ENCODE peak calls at places on chromosomes 13 and 19, in ten cellular contexts. One of them, this sample, is unnamed.

GRCh38 chr19:23716792-23717191 is 29.8 kb upstream of the ZNF675 start:
- DNase-seq in SK-N-SH: peak
- DNase-seq in NCI-H1694: no peak
- DNase-seq in NCI-H1105: no peak
- DNase-seq in fibroblast of pulmonary artery: no peak
- DNase-seq in left lung: no peak
- DNase-seq in WTC11: no peak
- DNase-seq in T-helper 2 cell: no peak
- DNase-seq in fibroblast of the conjunctiva: no peak
- DNase-seq in NCI-H1436: no peak
- DNase-seq in this sample: no peak

GRCh38 chr19:53463263-53463662 is 4.3 kb upstream of the ZNF813 start:
- DNase-seq in T-helper 2 cell: no peak
- DNase-seq in SK-N-SH: peak
- DNase-seq in fibroblast of pulmonary artery: no peak
- DNase-seq in fibroblast of the conjunctiva: no peak
- DNase-seq in left lung: no peak
- DNase-seq in NCI-H1105: no peak
- DNase-seq in NCI-H1694: no peak
- DNase-seq in NCI-H1436: no peak
- DNase-seq in WTC11: peak
- DNase-seq in this sample: peak

GRCh38 chr19:4034048-4035017 is 26.8 kb downstream of the PIAS4 start:
- DNase-seq in NCI-H1436: no peak
- DNase-seq in T-helper 2 cell: no peak
- DNase-seq in NCI-H1694: no peak
- DNase-seq in SK-N-SH: no peak
- DNase-seq in WTC11: no peak
- DNase-seq in NCI-H1105: no peak
- DNase-seq in fibroblast of the conjunctiva: no peak
- DNase-seq in fibroblast of pulmonary artery: no peak
- DNase-seq in left lung: peak
- DNase-seq in this sample: no peak

GRCh38 chr13:51844862-51845573 is at the start of gene TMEM272:
- DNase-seq in WTC11: peak
- DNase-seq in NCI-H1436: no peak
- DNase-seq in fibroblast of the conjunctiva: no peak
- DNase-seq in fibroblast of pulmonary artery: peak
- DNase-seq in SK-N-SH: peak
- DNase-seq in left lung: peak
- DNase-seq in NCI-H1694: peak
- DNase-seq in T-helper 2 cell: no peak
- DNase-seq in NCI-H1105: no peak
- DNase-seq in this sample: peak

GRCh38 chr19:43699506-43700367 is 16.1 kb upstream of the IRGC start:
- DNase-seq in NCI-H1694: no peak
- DNase-seq in SK-N-SH: peak
- DNase-seq in T-helper 2 cell: no peak
- DNase-seq in left lung: peak
- DNase-seq in NCI-H1105: no peak
- DNase-seq in fibroblast of pulmonary artery: peak
- DNase-seq in WTC11: peak
- DNase-seq in NCI-H1436: no peak
- DNase-seq in fibroblast of the conjunctiva: no peak
- DNase-seq in this sample: peak

GRCh38 chr19:15396436-15396835 is 16.8 kb upstream of the AKAP8 start:
- DNase-seq in NCI-H1105: no peak
- DNase-seq in T-helper 2 cell: no peak
- DNase-seq in fibroblast of pulmonary artery: no peak
- DNase-seq in NCI-H1436: no peak
- DNase-seq in fibroblast of the conjunctiva: no peak
- DNase-seq in NCI-H1694: no peak
- DNase-seq in left lung: no peak
- DNase-seq in SK-N-SH: no peak
- DNase-seq in WTC11: no peak
- DNase-seq in this sample: no peak

GRCh38 chr13:110476220-110476617 is 85.3 kb downstream of the RAB20 start:
- DNase-seq in fibroblast of pulmonary artery: no peak
- DNase-seq in NCI-H1694: no peak
- DNase-seq in T-helper 2 cell: no peak
- DNase-seq in fibroblast of the conjunctiva: no peak
- DNase-seq in left lung: no peak
- DNase-seq in NCI-H1105: no peak
- DNase-seq in WTC11: no peak
- DNase-seq in NCI-H1436: no peak
- DNase-seq in SK-N-SH: no peak
- DNase-seq in this sample: no peak

GRCh38 chr19:27776020-27776419 is 1436.9 kb downstream of the UQCRFS1 start:
- DNase-seq in NCI-H1105: no peak
- DNase-seq in NCI-H1694: peak
- DNase-seq in T-helper 2 cell: no peak
- DNase-seq in WTC11: no peak
- DNase-seq in SK-N-SH: no peak
- DNase-seq in fibroblast of pulmonary artery: peak
- DNase-seq in left lung: no peak
- DNase-seq in fibroblast of the conjunctiva: peak
- DNase-seq in NCI-H1436: no peak
- DNase-seq in this sample: peak

GRCh38 chr13:102707465-102707864 is 12.6 kb upstream of the METTL21C start:
- DNase-seq in NCI-H1105: peak
- DNase-seq in NCI-H1694: peak
- DNase-seq in T-helper 2 cell: no peak
- DNase-seq in WTC11: no peak
- DNase-seq in fibroblast of the conjunctiva: peak
- DNase-seq in left lung: no peak
- DNase-seq in fibroblast of pulmonary artery: peak
- DNase-seq in SK-N-SH: peak
- DNase-seq in NCI-H1436: no peak
- DNase-seq in this sample: no peak

GRCh38 chr13:26025196-26025595 is 26.6 kb downstream of the SHISA2 start:
- DNase-seq in NCI-H1105: no peak
- DNase-seq in fibroblast of pulmonary artery: no peak
- DNase-seq in T-helper 2 cell: no peak
- DNase-seq in NCI-H1436: no peak
- DNase-seq in fibroblast of the conjunctiva: no peak
- DNase-seq in SK-N-SH: no peak
- DNase-seq in left lung: no peak
- DNase-seq in NCI-H1694: peak
- DNase-seq in WTC11: peak
- DNase-seq in this sample: no peak

GRCh38 chr13:67650471-67650870 is 420.3 kb upstream of the PCDH9 start:
- DNase-seq in left lung: no peak
- DNase-seq in WTC11: no peak
- DNase-seq in NCI-H1436: no peak
- DNase-seq in SK-N-SH: no peak
- DNase-seq in fibroblast of the conjunctiva: no peak
- DNase-seq in NCI-H1694: no peak
- DNase-seq in fibroblast of pulmonary artery: no peak
- DNase-seq in NCI-H1105: no peak
- DNase-seq in T-helper 2 cell: no peak
- DNase-seq in this sample: no peak

GRCh38 chr19:33687761-33688656 is 66.3 kb downstream of the CHST8 start:
- DNase-seq in SK-N-SH: peak
- DNase-seq in NCI-H1436: no peak
- DNase-seq in left lung: no peak
- DNase-seq in WTC11: no peak
- DNase-seq in NCI-H1694: no peak
- DNase-seq in T-helper 2 cell: no peak
- DNase-seq in fibroblast of pulmonary artery: no peak
- DNase-seq in fibroblast of the conjunctiva: no peak
- DNase-seq in NCI-H1105: no peak
- DNase-seq in this sample: no peak

GRCh38 chr13:49208619-49209018 is 11.5 kb upstream of the MLNR start:
- DNase-seq in fibroblast of pulmonary artery: no peak
- DNase-seq in fibroblast of the conjunctiva: no peak
- DNase-seq in NCI-H1694: no peak
- DNase-seq in WTC11: no peak
- DNase-seq in SK-N-SH: no peak
- DNase-seq in left lung: no peak
- DNase-seq in NCI-H1436: no peak
- DNase-seq in NCI-H1105: no peak
- DNase-seq in T-helper 2 cell: no peak
- DNase-seq in this sample: no peak

GRCh38 chr13:109647046-109647445 is 139.3 kb downstream of the IRS2 start:
- DNase-seq in left lung: no peak
- DNase-seq in NCI-H1436: no peak
- DNase-seq in T-helper 2 cell: no peak
- DNase-seq in fibroblast of the conjunctiva: no peak
- DNase-seq in NCI-H1105: no peak
- DNase-seq in SK-N-SH: no peak
- DNase-seq in fibroblast of pulmonary artery: peak
- DNase-seq in NCI-H1694: no peak
- DNase-seq in WTC11: no peak
- DNase-seq in this sample: no peak

GRCh38 chr13:37225414-37226047 is 120.1 kb upstream of the CSNK1A1L start:
- DNase-seq in SK-N-SH: no peak
- DNase-seq in NCI-H1436: no peak
- DNase-seq in left lung: no peak
- DNase-seq in T-helper 2 cell: no peak
- DNase-seq in fibroblast of pulmonary artery: peak
- DNase-seq in WTC11: no peak
- DNase-seq in NCI-H1105: no peak
- DNase-seq in fibroblast of the conjunctiva: peak
- DNase-seq in NCI-H1694: no peak
- DNase-seq in this sample: no peak

GRCh38 chr13:32302461-32302860 is 12.7 kb downstream of the ZAR1L start:
- DNase-seq in NCI-H1436: no peak
- DNase-seq in NCI-H1105: no peak
- DNase-seq in fibroblast of pulmonary artery: no peak
- DNase-seq in WTC11: no peak
- DNase-seq in SK-N-SH: no peak
- DNase-seq in left lung: no peak
- DNase-seq in NCI-H1694: no peak
- DNase-seq in T-helper 2 cell: no peak
- DNase-seq in fibroblast of the conjunctiva: no peak
- DNase-seq in this sample: no peak

GRCh38 chr13:37747071-37747612 is 122.4 kb downstream of the TRPC4 start:
- DNase-seq in fibroblast of the conjunctiva: peak
- DNase-seq in fibroblast of pulmonary artery: peak
- DNase-seq in T-helper 2 cell: no peak
- DNase-seq in NCI-H1436: peak
- DNase-seq in SK-N-SH: no peak
- DNase-seq in left lung: no peak
- DNase-seq in NCI-H1105: peak
- DNase-seq in WTC11: no peak
- DNase-seq in NCI-H1694: no peak
- DNase-seq in this sample: no peak

GRCh38 chr19:1244693-1245451 is 3.3 kb downstream of the ATP5F1D start:
- DNase-seq in fibroblast of the conjunctiva: no peak
- DNase-seq in NCI-H1694: no peak
- DNase-seq in SK-N-SH: no peak
- DNase-seq in NCI-H1436: no peak
- DNase-seq in T-helper 2 cell: no peak
- DNase-seq in left lung: peak
- DNase-seq in WTC11: no peak
- DNase-seq in NCI-H1105: no peak
- DNase-seq in fibroblast of pulmonary artery: no peak
- DNase-seq in this sample: no peak

GRCh38 chr19:41233748-41234240 is 14.8 kb downstream of the AXL start:
- DNase-seq in SK-N-SH: no peak
- DNase-seq in NCI-H1105: no peak
- DNase-seq in left lung: no peak
- DNase-seq in T-helper 2 cell: no peak
- DNase-seq in NCI-H1694: no peak
- DNase-seq in fibroblast of the conjunctiva: no peak
- DNase-seq in WTC11: no peak
- DNase-seq in NCI-H1436: no peak
- DNase-seq in fibroblast of pulmonary artery: no peak
- DNase-seq in this sample: no peak

GRCh38 chr13:77026783-77027621 is at the start of gene FBXL3:
- DNase-seq in T-helper 2 cell: peak
- DNase-seq in NCI-H1436: peak
- DNase-seq in NCI-H1694: peak
- DNase-seq in left lung: peak
- DNase-seq in fibroblast of the conjunctiva: peak
- DNase-seq in NCI-H1105: peak
- DNase-seq in fibroblast of pulmonary artery: peak
- DNase-seq in WTC11: peak
- DNase-seq in SK-N-SH: peak
- DNase-seq in this sample: peak

GRCh38 chr19:4911314-4911713 is 2.0 kb downstream of the UHRF1 start:
- DNase-seq in fibroblast of the conjunctiva: no peak
- DNase-seq in T-helper 2 cell: no peak
- DNase-seq in fibroblast of pulmonary artery: no peak
- DNase-seq in WTC11: no peak
- DNase-seq in SK-N-SH: no peak
- DNase-seq in NCI-H1436: no peak
- DNase-seq in NCI-H1694: no peak
- DNase-seq in NCI-H1105: no peak
- DNase-seq in left lung: no peak
- DNase-seq in this sample: no peak

GRCh38 chr13:60431108-60431700 is 34.2 kb downstream of the TDRD3 start:
- DNase-seq in T-helper 2 cell: peak
- DNase-seq in NCI-H1105: peak
- DNase-seq in fibroblast of pulmonary artery: peak
- DNase-seq in SK-N-SH: peak
- DNase-seq in NCI-H1436: peak
- DNase-seq in NCI-H1694: peak
- DNase-seq in left lung: no peak
- DNase-seq in WTC11: no peak
- DNase-seq in fibroblast of the conjunctiva: peak
- DNase-seq in this sample: peak

GRCh38 chr13:40123962-40124647 is 468.6 kb downstream of the COG6 start:
- DNase-seq in fibroblast of the conjunctiva: no peak
- DNase-seq in T-helper 2 cell: no peak
- DNase-seq in WTC11: no peak
- DNase-seq in NCI-H1436: no peak
- DNase-seq in NCI-H1105: peak
- DNase-seq in SK-N-SH: no peak
- DNase-seq in fibroblast of pulmonary artery: no peak
- DNase-seq in NCI-H1694: peak
- DNase-seq in left lung: no peak
- DNase-seq in this sample: no peak

GRCh38 chr13:45292176-45292575 is 48.8 kb downstream of the TPT1 start:
- DNase-seq in fibroblast of pulmonary artery: no peak
- DNase-seq in SK-N-SH: no peak
- DNase-seq in NCI-H1105: no peak
- DNase-seq in fibroblast of the conjunctiva: no peak
- DNase-seq in NCI-H1436: no peak
- DNase-seq in NCI-H1694: no peak
- DNase-seq in left lung: no peak
- DNase-seq in T-helper 2 cell: no peak
- DNase-seq in WTC11: no peak
- DNase-seq in this sample: no peak